ENCODE peak calls at places on chromosome 1, in seven cellular contexts. One of them, this sample, is unnamed.

GRCh38 chr1:203559523-203559922 is 65.6 kb downstream of the OPTC start:
- DNase-seq in stimulated activated CD4-positive, alpha-beta T cell treated with anti-CD3 and anti-CD28 coated beads, TNF-alpha, amount 100 ng/mL, for 1 hour: no peak
- DNase-seq in DMS153: no peak
- DNase-seq in HT-29: no peak
- DNase-seq in activated T-helper 1 cell treated with anti-CD3 and anti-CD28 coated beads, Interleukin-12 subunit alpha, Interleukin-12 subunit beta, Interleukin-2, Interleukin-4 antibody, amounts not matched to agents 30 ng/mL and 10 ng/mL and 1 ng/mL, durations not matched to agents 14 hours and 24 hours and 36 hours: no peak
- DNase-seq in tibial nerve: no peak
- DNase-seq in amygdala: no peak
- DNase-seq in this sample: no peak

GRCh38 chr1:172393354-172393753 is 27.1 kb upstream of the C1orf105 start:
- DNase-seq in activated T-helper 1 cell treated with anti-CD3 and anti-CD28 coated beads, Interleukin-12 subunit alpha, Interleukin-12 subunit beta, Interleukin-2, Interleukin-4 antibody, amounts not matched to agents 30 ng/mL and 10 ng/mL and 1 ng/mL, durations not matched to agents 14 hours and 24 hours and 36 hours: no peak
- DNase-seq in DMS153: no peak
- DNase-seq in stimulated activated CD4-positive, alpha-beta T cell treated with anti-CD3 and anti-CD28 coated beads, TNF-alpha, amount 100 ng/mL, for 1 hour: no peak
- DNase-seq in amygdala: no peak
- DNase-seq in HT-29: no peak
- DNase-seq in tibial nerve: peak
- DNase-seq in this sample: no peak

GRCh38 chr1:61254629-61255323 is 172.4 kb downstream of the NFIA start:
- DNase-seq in DMS153: no peak
- DNase-seq in amygdala: no peak
- DNase-seq in activated T-helper 1 cell treated with anti-CD3 and anti-CD28 coated beads, Interleukin-12 subunit alpha, Interleukin-12 subunit beta, Interleukin-2, Interleukin-4 antibody, amounts not matched to agents 30 ng/mL and 10 ng/mL and 1 ng/mL, durations not matched to agents 14 hours and 24 hours and 36 hours: no peak
- DNase-seq in HT-29: no peak
- DNase-seq in tibial nerve: peak
- DNase-seq in stimulated activated CD4-positive, alpha-beta T cell treated with anti-CD3 and anti-CD28 coated beads, TNF-alpha, amount 100 ng/mL, for 1 hour: no peak
- DNase-seq in this sample: no peak

GRCh38 chr1:3924871-3925655 is 25.0 kb upstream of the C1orf174 start:
- DNase-seq in tibial nerve: no peak
- DNase-seq in activated T-helper 1 cell treated with anti-CD3 and anti-CD28 coated beads, Interleukin-12 subunit alpha, Interleukin-12 subunit beta, Interleukin-2, Interleukin-4 antibody, amounts not matched to agents 30 ng/mL and 10 ng/mL and 1 ng/mL, durations not matched to agents 14 hours and 24 hours and 36 hours: no peak
- DNase-seq in HT-29: no peak
- DNase-seq in amygdala: no peak
- DNase-seq in DMS153: peak
- DNase-seq in stimulated activated CD4-positive, alpha-beta T cell treated with anti-CD3 and anti-CD28 coated beads, TNF-alpha, amount 100 ng/mL, for 1 hour: no peak
- DNase-seq in this sample: no peak

GRCh38 chr1:15866696-15867687 is 19.5 kb downstream of the SPEN start:
- DNase-seq in DMS153: no peak
- DNase-seq in activated T-helper 1 cell treated with anti-CD3 and anti-CD28 coated beads, Interleukin-12 subunit alpha, Interleukin-12 subunit beta, Interleukin-2, Interleukin-4 antibody, amounts not matched to agents 30 ng/mL and 10 ng/mL and 1 ng/mL, durations not matched to agents 14 hours and 24 hours and 36 hours: no peak
- DNase-seq in HT-29: no peak
- DNase-seq in amygdala: no peak
- DNase-seq in tibial nerve: no peak
- DNase-seq in stimulated activated CD4-positive, alpha-beta T cell treated with anti-CD3 and anti-CD28 coated beads, TNF-alpha, amount 100 ng/mL, for 1 hour: no peak
- DNase-seq in this sample: no peak

GRCh38 chr1:47209091-47209490 is 19.3 kb upstream of the PDZK1IP1 start:
- DNase-seq in amygdala: no peak
- DNase-seq in tibial nerve: no peak
- DNase-seq in HT-29: no peak
- DNase-seq in DMS153: no peak
- DNase-seq in activated T-helper 1 cell treated with anti-CD3 and anti-CD28 coated beads, Interleukin-12 subunit alpha, Interleukin-12 subunit beta, Interleukin-2, Interleukin-4 antibody, amounts not matched to agents 30 ng/mL and 10 ng/mL and 1 ng/mL, durations not matched to agents 14 hours and 24 hours and 36 hours: no peak
- DNase-seq in stimulated activated CD4-positive, alpha-beta T cell treated with anti-CD3 and anti-CD28 coated beads, TNF-alpha, amount 100 ng/mL, for 1 hour: no peak
- DNase-seq in this sample: no peak

GRCh38 chr1:225700164-225700740 is 47.3 kb upstream of the ENAH start:
- DNase-seq in amygdala: no peak
- DNase-seq in DMS153: peak
- DNase-seq in activated T-helper 1 cell treated with anti-CD3 and anti-CD28 coated beads, Interleukin-12 subunit alpha, Interleukin-12 subunit beta, Interleukin-2, Interleukin-4 antibody, amounts not matched to agents 30 ng/mL and 10 ng/mL and 1 ng/mL, durations not matched to agents 14 hours and 24 hours and 36 hours: no peak
- DNase-seq in tibial nerve: peak
- DNase-seq in stimulated activated CD4-positive, alpha-beta T cell treated with anti-CD3 and anti-CD28 coated beads, TNF-alpha, amount 100 ng/mL, for 1 hour: no peak
- DNase-seq in HT-29: peak
- DNase-seq in this sample: no peak

GRCh38 chr1:191343816-191344215 is 814.4 kb upstream of the RGS18 start:
- DNase-seq in amygdala: no peak
- DNase-seq in DMS153: no peak
- DNase-seq in HT-29: no peak
- DNase-seq in activated T-helper 1 cell treated with anti-CD3 and anti-CD28 coated beads, Interleukin-12 subunit alpha, Interleukin-12 subunit beta, Interleukin-2, Interleukin-4 antibody, amounts not matched to agents 30 ng/mL and 10 ng/mL and 1 ng/mL, durations not matched to agents 14 hours and 24 hours and 36 hours: no peak
- DNase-seq in tibial nerve: no peak
- DNase-seq in stimulated activated CD4-positive, alpha-beta T cell treated with anti-CD3 and anti-CD28 coated beads, TNF-alpha, amount 100 ng/mL, for 1 hour: no peak
- DNase-seq in this sample: no peak

GRCh38 chr1:16067127-16067768 is 6.2 kb downstream of the FAM131C start:
- DNase-seq in stimulated activated CD4-positive, alpha-beta T cell treated with anti-CD3 and anti-CD28 coated beads, TNF-alpha, amount 100 ng/mL, for 1 hour: no peak
- DNase-seq in DMS153: peak
- DNase-seq in amygdala: no peak
- DNase-seq in HT-29: peak
- DNase-seq in tibial nerve: no peak
- DNase-seq in activated T-helper 1 cell treated with anti-CD3 and anti-CD28 coated beads, Interleukin-12 subunit alpha, Interleukin-12 subunit beta, Interleukin-2, Interleukin-4 antibody, amounts not matched to agents 30 ng/mL and 10 ng/mL and 1 ng/mL, durations not matched to agents 14 hours and 24 hours and 36 hours: no peak
- DNase-seq in this sample: no peak

GRCh38 chr1:95168638-95169411 is 51.7 kb downstream of the TLCD4 start:
- DNase-seq in stimulated activated CD4-positive, alpha-beta T cell treated with anti-CD3 and anti-CD28 coated beads, TNF-alpha, amount 100 ng/mL, for 1 hour: no peak
- DNase-seq in amygdala: no peak
- DNase-seq in activated T-helper 1 cell treated with anti-CD3 and anti-CD28 coated beads, Interleukin-12 subunit alpha, Interleukin-12 subunit beta, Interleukin-2, Interleukin-4 antibody, amounts not matched to agents 30 ng/mL and 10 ng/mL and 1 ng/mL, durations not matched to agents 14 hours and 24 hours and 36 hours: no peak
- DNase-seq in DMS153: no peak
- DNase-seq in HT-29: no peak
- DNase-seq in tibial nerve: no peak
- DNase-seq in this sample: no peak

GRCh38 chr1:204842892-204843291 is 27.8 kb upstream of the NFASC start:
- DNase-seq in amygdala: no peak
- DNase-seq in activated T-helper 1 cell treated with anti-CD3 and anti-CD28 coated beads, Interleukin-12 subunit alpha, Interleukin-12 subunit beta, Interleukin-2, Interleukin-4 antibody, amounts not matched to agents 30 ng/mL and 10 ng/mL and 1 ng/mL, durations not matched to agents 14 hours and 24 hours and 36 hours: no peak
- DNase-seq in tibial nerve: no peak
- DNase-seq in DMS153: peak
- DNase-seq in stimulated activated CD4-positive, alpha-beta T cell treated with anti-CD3 and anti-CD28 coated beads, TNF-alpha, amount 100 ng/mL, for 1 hour: no peak
- DNase-seq in HT-29: no peak
- DNase-seq in this sample: peak

GRCh38 chr1:145688328-145688727 is 18.8 kb downstream of the PDZK1 start:
- DNase-seq in HT-29: no peak
- DNase-seq in tibial nerve: no peak
- DNase-seq in activated T-helper 1 cell treated with anti-CD3 and anti-CD28 coated beads, Interleukin-12 subunit alpha, Interleukin-12 subunit beta, Interleukin-2, Interleukin-4 antibody, amounts not matched to agents 30 ng/mL and 10 ng/mL and 1 ng/mL, durations not matched to agents 14 hours and 24 hours and 36 hours: no peak
- DNase-seq in amygdala: no peak
- DNase-seq in stimulated activated CD4-positive, alpha-beta T cell treated with anti-CD3 and anti-CD28 coated beads, TNF-alpha, amount 100 ng/mL, for 1 hour: no peak
- DNase-seq in DMS153: no peak
- DNase-seq in this sample: no peak

GRCh38 chr1:46643368-46643775 is 24.8 kb downstream of the ATPAF1 start:
- DNase-seq in HT-29: peak
- DNase-seq in amygdala: no peak
- DNase-seq in activated T-helper 1 cell treated with anti-CD3 and anti-CD28 coated beads, Interleukin-12 subunit alpha, Interleukin-12 subunit beta, Interleukin-2, Interleukin-4 antibody, amounts not matched to agents 30 ng/mL and 10 ng/mL and 1 ng/mL, durations not matched to agents 14 hours and 24 hours and 36 hours: no peak
- DNase-seq in DMS153: peak
- DNase-seq in tibial nerve: no peak
- DNase-seq in stimulated activated CD4-positive, alpha-beta T cell treated with anti-CD3 and anti-CD28 coated beads, TNF-alpha, amount 100 ng/mL, for 1 hour: no peak
- DNase-seq in this sample: no peak

GRCh38 chr1:230717251-230717650 is 3.3 kb upstream of the AGT start:
- DNase-seq in tibial nerve: no peak
- DNase-seq in HT-29: no peak
- DNase-seq in activated T-helper 1 cell treated with anti-CD3 and anti-CD28 coated beads, Interleukin-12 subunit alpha, Interleukin-12 subunit beta, Interleukin-2, Interleukin-4 antibody, amounts not matched to agents 30 ng/mL and 10 ng/mL and 1 ng/mL, durations not matched to agents 14 hours and 24 hours and 36 hours: no peak
- DNase-seq in stimulated activated CD4-positive, alpha-beta T cell treated with anti-CD3 and anti-CD28 coated beads, TNF-alpha, amount 100 ng/mL, for 1 hour: no peak
- DNase-seq in amygdala: no peak
- DNase-seq in DMS153: no peak
- DNase-seq in this sample: no peak

GRCh38 chr1:30087465-30087864 is 635.9 kb downstream of the MATN1 start:
- DNase-seq in stimulated activated CD4-positive, alpha-beta T cell treated with anti-CD3 and anti-CD28 coated beads, TNF-alpha, amount 100 ng/mL, for 1 hour: no peak
- DNase-seq in DMS153: no peak
- DNase-seq in tibial nerve: no peak
- DNase-seq in amygdala: no peak
- DNase-seq in HT-29: no peak
- DNase-seq in activated T-helper 1 cell treated with anti-CD3 and anti-CD28 coated beads, Interleukin-12 subunit alpha, Interleukin-12 subunit beta, Interleukin-2, Interleukin-4 antibody, amounts not matched to agents 30 ng/mL and 10 ng/mL and 1 ng/mL, durations not matched to agents 14 hours and 24 hours and 36 hours: no peak
- DNase-seq in this sample: no peak

GRCh38 chr1:178086294-178087255 is 7.3 kb upstream of the RASAL2 start:
- DNase-seq in DMS153: no peak
- DNase-seq in activated T-helper 1 cell treated with anti-CD3 and anti-CD28 coated beads, Interleukin-12 subunit alpha, Interleukin-12 subunit beta, Interleukin-2, Interleukin-4 antibody, amounts not matched to agents 30 ng/mL and 10 ng/mL and 1 ng/mL, durations not matched to agents 14 hours and 24 hours and 36 hours: no peak
- DNase-seq in HT-29: no peak
- DNase-seq in amygdala: no peak
- DNase-seq in stimulated activated CD4-positive, alpha-beta T cell treated with anti-CD3 and anti-CD28 coated beads, TNF-alpha, amount 100 ng/mL, for 1 hour: no peak
- DNase-seq in tibial nerve: no peak
- DNase-seq in this sample: no peak

GRCh38 chr1:149936992-149937705 is 470 bp upstream of the MTMR11 start:
- DNase-seq in stimulated activated CD4-positive, alpha-beta T cell treated with anti-CD3 and anti-CD28 coated beads, TNF-alpha, amount 100 ng/mL, for 1 hour: no peak
- DNase-seq in HT-29: peak
- DNase-seq in activated T-helper 1 cell treated with anti-CD3 and anti-CD28 coated beads, Interleukin-12 subunit alpha, Interleukin-12 subunit beta, Interleukin-2, Interleukin-4 antibody, amounts not matched to agents 30 ng/mL and 10 ng/mL and 1 ng/mL, durations not matched to agents 14 hours and 24 hours and 36 hours: no peak
- DNase-seq in tibial nerve: no peak
- DNase-seq in amygdala: no peak
- DNase-seq in DMS153: peak
- DNase-seq in this sample: peak

GRCh38 chr1:59885160-59885832 is 41.3 kb downstream of the CYP2J2 start:
- DNase-seq in amygdala: no peak
- DNase-seq in tibial nerve: no peak
- DNase-seq in DMS153: no peak
- DNase-seq in stimulated activated CD4-positive, alpha-beta T cell treated with anti-CD3 and anti-CD28 coated beads, TNF-alpha, amount 100 ng/mL, for 1 hour: no peak
- DNase-seq in activated T-helper 1 cell treated with anti-CD3 and anti-CD28 coated beads, Interleukin-12 subunit alpha, Interleukin-12 subunit beta, Interleukin-2, Interleukin-4 antibody, amounts not matched to agents 30 ng/mL and 10 ng/mL and 1 ng/mL, durations not matched to agents 14 hours and 24 hours and 36 hours: no peak
- DNase-seq in HT-29: no peak
- DNase-seq in this sample: no peak

GRCh38 chr1:15479654-15480347 is 3.9 kb downstream of the CELA2B start:
- DNase-seq in tibial nerve: no peak
- DNase-seq in stimulated activated CD4-positive, alpha-beta T cell treated with anti-CD3 and anti-CD28 coated beads, TNF-alpha, amount 100 ng/mL, for 1 hour: no peak
- DNase-seq in DMS153: no peak
- DNase-seq in activated T-helper 1 cell treated with anti-CD3 and anti-CD28 coated beads, Interleukin-12 subunit alpha, Interleukin-12 subunit beta, Interleukin-2, Interleukin-4 antibody, amounts not matched to agents 30 ng/mL and 10 ng/mL and 1 ng/mL, durations not matched to agents 14 hours and 24 hours and 36 hours: no peak
- DNase-seq in amygdala: no peak
- DNase-seq in HT-29: no peak
- DNase-seq in this sample: no peak